ENCODE peak calls at places on chromosomes 4 and X, in six cellular contexts. L is fibroblast of pulmonary artery, T is GM23248, M is fibroblast of lung, C is adrenal gland, J is WERI-Rb-1. P is an unnamed sample.

GRCh38 chr4:7045961-7046921 is 3.1 kb downstream of the TADA2B start:
- DNase-seq in L (no peak), T (peak; percentile 80), M (no peak), C (peak; percentile 60), J (no peak), P (no peak)

GRCh38 chr4:154332681-154333421 is 158.7 kb downstream of the DCHS2 start:
- DNase-seq in L (peak; percentile 5), T (no peak), M (peak; percentile 0), C (peak; percentile 11), J (peak; percentile 86), P (no peak)

GRCh38 chr4:70839537-70840093 is at the start of gene GRSF1:
- DNase-seq in L (peak; percentile 95), T (peak; percentile 96), M (peak; percentile 90), C (peak; percentile 96), J (peak; percentile 97), P (peak; percentile 95)

GRCh38 chr4:5992171-5993062 is 25.8 kb downstream of the C4orf50 start:
- DNase-seq in L (no peak), T (no peak), M (no peak), C (no peak), J (peak; percentile 7), P (no peak)

GRCh38 chr4:158229768-158230167 is 19.5 kb downstream of the TMEM144 start:
- DNase-seq in L (no peak), T (no peak), M (no peak), C (no peak), J (peak; percentile 45), P (no peak)

GRCh38 chr4:24850669-24851068 is 55.3 kb downstream of the SOD3 start:
- DNase-seq in L (peak; percentile 85), T (peak; percentile 86), M (peak; percentile 93), C (peak; percentile 18), J (peak; percentile 26), P (no peak)

GRCh38 chrX:153477039-153477438 is 6.7 kb upstream of the HAUS7 start:
- DNase-seq in L (peak; percentile 59), T (peak; percentile 66), M (peak; percentile 79), C (no peak), J (peak; percentile 86), P (peak; percentile 58)

GRCh38 chr4:20496078-20496477 is 204.2 kb upstream of the PACRGL start:
- DNase-seq in L (no peak), T (peak; percentile 46), M (no peak), C (no peak), J (no peak), P (no peak)

GRCh38 chr4:118723369-118723768 is 38.2 kb downstream of the METTL14 start:
- DNase-seq in L (no peak), T (no peak), M (no peak), C (no peak), J (no peak), P (no peak)

GRCh38 chr4:186192068-186192751 is 843 bp downstream of the CYP4V2 start:
- DNase-seq in L (peak; percentile 56), T (peak; percentile 66), M (peak; percentile 56), C (peak; percentile 57), J (peak; percentile 16), P (peak; percentile 44)

GRCh38 chrX:106588801-106589200 is 23.0 kb upstream of the RADX start:
- DNase-seq in L (no peak), T (no peak), M (no peak), C (no peak), J (no peak), P (no peak)

GRCh38 chr4:45663495-45664148 is 460.2 kb downstream of the GABRG1 start:
- DNase-seq in L (no peak), T (peak; percentile 18), M (no peak), C (no peak), J (no peak), P (no peak)

GRCh38 chr4:54093609-54094240 is 6.2 kb upstream of the GSX2 start:
- DNase-seq in L (no peak), T (no peak), M (no peak), C (no peak), J (no peak), P (no peak)

GRCh38 chrX:153770606-153771175 is 6.6 kb downstream of the PLXNB3 start:
- DNase-seq in L (no peak), T (no peak), M (no peak), C (no peak), J (peak; percentile 7), P (peak; percentile 7)

GRCh38 chr4:106238819-106239420 is 77.1 kb downstream of the TBCK start:
- DNase-seq in L (peak; percentile 64), T (peak; percentile 59), M (peak; percentile 13), C (peak; percentile 18), J (peak; percentile 31), P (no peak)

GRCh38 chr4:156476359-156476758 is 495.2 kb downstream of the PDGFC start:
- DNase-seq in L (peak; percentile 90), T (peak; percentile 97), M (peak; percentile 100), C (no peak), J (no peak), P (no peak)

GRCh38 chr4:47349323-47349722 is 114.2 kb downstream of the COMMD8 start:
- DNase-seq in L (peak; percentile 28), T (peak; percentile 6), M (peak; percentile 83), C (no peak), J (no peak), P (no peak)

GRCh38 chrX:51456814-51457213 is 39.6 kb downstream of the NUDT11 start:
- DNase-seq in L (peak; percentile 0), T (peak; percentile 2), M (peak; percentile 1), C (no peak), J (no peak), P (no peak)

GRCh38 chr4:78569291-78569821 is 17.8 kb downstream of the ANXA3 start:
- DNase-seq in L (peak; percentile 85), T (peak; percentile 86), M (peak; percentile 95), C (peak; percentile 15), J (no peak), P (no peak)

GRCh38 chr4:139704915-139705485 is 39.4 kb downstream of the MGST2 start:
- DNase-seq in L (no peak), T (peak; percentile 8), M (peak; percentile 31), C (no peak), J (no peak), P (no peak)

GRCh38 chr4:136650541-136651277 is 881.6 kb downstream of the PCDH18 start:
- DNase-seq in L (peak; percentile 25), T (no peak), M (peak; percentile 80), C (no peak), J (no peak), P (no peak)

GRCh38 chr4:177375971-177376370 is 66.3 kb downstream of the AGA start:
- DNase-seq in L (no peak), T (no peak), M (peak; percentile 30), C (no peak), J (no peak), P (no peak)

GRCh38 chrX:84363054-84363453 is 139.2 kb downstream of the HDX start:
- DNase-seq in L (peak; percentile 26), T (peak; percentile 44), M (peak; percentile 15), C (no peak), J (no peak), P (no peak)

GRCh38 chrX:84362184-84362838 is 139.9 kb downstream of the HDX start:
- DNase-seq in L (peak; percentile 40), T (peak; percentile 42), M (no peak), C (no peak), J (no peak), P (no peak)

DNA sequence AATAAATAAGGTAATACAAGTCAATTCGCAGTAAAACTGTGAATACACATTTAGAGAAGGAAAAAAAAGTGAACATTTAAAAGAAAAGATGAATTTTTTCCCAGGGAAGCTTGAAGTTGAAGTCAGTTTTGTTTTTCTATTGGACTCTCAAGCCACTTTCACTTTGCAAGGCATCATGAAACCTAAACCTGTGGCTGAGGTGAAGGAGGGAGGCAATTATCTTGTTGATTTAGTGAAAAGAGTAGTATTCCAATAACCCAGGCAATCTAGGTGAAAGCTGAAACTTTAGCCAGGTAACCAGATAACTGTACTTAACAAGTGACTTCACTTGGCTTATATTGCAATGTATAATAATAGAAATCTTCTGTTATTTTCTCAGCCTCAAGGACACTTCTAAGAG is 138.6 kb downstream of the HDX start:
- DNase-seq in L (peak; percentile 1), T (peak; percentile 18), M (no peak), C (no peak), J (no peak), P (no peak)
- H3K4me3 ChIP-seq in L (peak overlapping the region; percentile 19), T (peak overlapping the region; percentile 65), M (peak overlapping the region; percentile 11), C (no peak overlapping the region), J (no peak overlapping the region), P (no peak overlapping the region)

DNA sequence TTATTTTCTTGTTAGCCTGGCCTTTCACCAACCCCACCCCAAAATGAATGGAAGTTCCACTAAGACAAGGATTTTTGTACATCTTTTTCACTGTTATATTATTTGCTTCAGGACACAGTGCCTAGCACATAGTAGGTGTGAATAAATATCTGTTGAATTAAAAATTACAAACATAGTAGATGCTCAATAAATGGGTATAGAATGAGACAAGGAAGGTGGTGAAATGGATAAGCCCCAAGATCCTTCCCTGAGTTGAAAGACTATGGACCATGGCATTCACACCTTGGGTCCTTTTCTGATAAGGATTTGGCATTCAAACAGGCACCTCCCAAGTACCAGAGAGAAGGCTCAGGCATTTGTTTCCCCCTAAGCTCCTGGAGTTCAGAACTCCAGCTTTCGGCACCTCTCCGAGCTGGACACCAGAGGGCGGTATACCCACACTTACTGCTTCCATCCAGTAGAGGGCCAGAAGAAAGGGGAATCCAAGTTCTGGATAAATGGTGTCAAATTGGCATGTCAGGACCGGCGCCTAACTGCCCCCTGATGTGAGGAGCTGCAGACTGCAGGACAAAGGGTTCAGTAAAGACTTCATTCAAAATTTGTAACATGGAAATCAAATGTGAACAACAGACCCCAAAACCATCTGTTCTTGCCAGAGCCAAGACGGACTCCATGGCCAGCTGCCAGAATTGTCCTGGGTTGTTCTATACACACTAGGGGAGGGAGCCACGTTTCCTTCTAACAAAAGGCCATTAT is 193.0 kb downstream of the GPC3 start:
- DNase-seq in L (peak; percentile 77), T (peak; percentile 67), M (peak; percentile 54), C (peak; percentile 53), J (peak; percentile 53), P (peak; percentile 63)
- H3K4me3 ChIP-seq in L (peak overlapping the region; percentile 42), T (peak overlapping the region; percentile 61), M (no peak overlapping the region), C (no peak overlapping the region), J (no peak overlapping the region), P (no peak overlapping the region)

GRCh38 chr4:184028571-184028996 is 123.5 kb downstream of the STOX2 start:
- DNase-seq in L (no peak), T (no peak), M (no peak), C (no peak), J (no peak), P (no peak)
- H3K4me3 ChIP-seq in L (no peak overlapping the region), T (no peak overlapping the region), M (peak overlapping the region; percentile 28), C (no peak overlapping the region), J (no peak overlapping the region), P (no peak overlapping the region)

DNA sequence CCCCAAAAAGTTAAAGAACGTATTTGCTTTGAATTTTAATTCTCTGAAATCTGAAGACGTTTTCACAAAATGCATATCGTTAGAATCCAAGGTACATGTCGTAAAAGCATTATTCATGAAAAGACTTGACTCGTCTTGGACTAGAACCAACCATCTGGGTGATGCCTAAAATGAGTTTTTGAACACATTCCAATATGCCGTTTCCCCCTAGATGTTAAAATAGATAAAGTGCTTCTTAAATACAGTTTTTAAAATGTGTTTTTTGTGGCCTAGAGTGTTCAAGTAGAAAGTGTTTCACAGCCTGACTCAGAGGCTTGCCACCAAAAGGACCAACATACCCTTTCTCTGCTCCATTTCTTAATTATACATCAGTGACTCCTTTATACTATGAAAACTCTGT is 48.6 kb downstream of the PRKG2 start:
- DNase-seq in L (no peak), T (peak; percentile 68), M (peak; percentile 58), C (no peak), J (no peak), P (no peak)
- H3K4me3 ChIP-seq in L (no peak overlapping the region), T (peak overlapping the region; percentile 41), M (no peak overlapping the region), C (no peak overlapping the region), J (no peak overlapping the region), P (no peak overlapping the region)

P was measured in heart left ventricle.